ENCODE peak calls at places on chromosome 20, in six cellular contexts. W is choroid plexus epithelial cell, N is ovary, G is ascending aorta, P is transverse colon, J is astrocyte of the spinal cord. M is an unnamed sample.
A peak's percentile ranks its signal among the peaks of the same experiment; 100 is the strongest.

GRCh38 chr20:31517373-31517772 is 3.1 kb downstream of the HM13 start:
- DNase-seq in W (peak; percentile 71), N (no peak), G (no peak), P (peak; percentile 40), J (peak; percentile 47), M (peak; percentile 61)

GRCh38 chr20:12069181-12069580 is 151.5 kb downstream of the BTBD3 start:
- DNase-seq in W (no peak), N (no peak), G (no peak), P (no peak), J (no peak), M (no peak)

GRCh38 chr20:24742436-24742835 is 206.6 kb upstream of the CST7 start:
- DNase-seq in W (no peak), N (no peak), G (no peak), P (no peak), J (no peak), M (no peak)

GRCh38 chr20:41223112-41223511 is 85.8 kb downstream of the PLCG1 start:
- DNase-seq in W (peak; percentile 55), N (no peak), G (no peak), P (no peak), J (peak; percentile 35), M (no peak)

GRCh38 chr20:25308671-25309394 is 60.9 kb downstream of the PYGB start:
- DNase-seq in W (peak; percentile 93), N (peak; percentile 35), G (no peak), P (no peak), J (peak; percentile 88), M (no peak)

GRCh38 chr20:6993016-6993415 is 225.5 kb downstream of the BMP2 start:
- DNase-seq in W (peak; percentile 84), N (no peak), G (no peak), P (no peak), J (peak; percentile 32), M (peak; percentile 17)

GRCh38 chr20:24489631-24490260 is 20.3 kb downstream of the SYNDIG1 start:
- DNase-seq in W (no peak), N (no peak), G (no peak), P (no peak), J (no peak), M (no peak)

GRCh38 chr20:47950557-47951283 is 165.4 kb upstream of the SULF2 start:
- DNase-seq in W (no peak), N (no peak), G (no peak), P (no peak), J (no peak), M (no peak)

GRCh38 chr20:44056010-44056698 is 130.8 kb downstream of the JPH2 start:
- DNase-seq in W (peak; percentile 38), N (no peak), G (no peak), P (peak; percentile 42), J (no peak), M (peak; percentile 75)

GRCh38 chr20:5806457-5807263 is 56.5 kb downstream of the SHLD1 start:
- DNase-seq in W (no peak), N (no peak), G (no peak), P (no peak), J (no peak), M (no peak)

GRCh38 chr20:10111144-10111771 is 76.5 kb downstream of the ANKEF1 start:
- DNase-seq in W (no peak), N (no peak), G (no peak), P (peak; percentile 59), J (no peak), M (no peak)

GRCh38 chr20:40470313-40471260 is 218.4 kb downstream of the MAFB start:
- DNase-seq in W (peak; percentile 5), N (peak; percentile 38), G (no peak), P (no peak), J (no peak), M (no peak)

GRCh38 chr20:39660965-39661364 is 698.8 kb downstream of the DHX35 start:
- DNase-seq in W (no peak), N (no peak), G (no peak), P (no peak), J (no peak), M (no peak)

GRCh38 chr20:62407221-62407992 is at the start of gene CABLES2:
- DNase-seq in W (peak; percentile 95), N (peak; percentile 94), G (peak; percentile 87), P (peak; percentile 94), J (peak; percentile 91), M (peak; percentile 99)

GRCh38 chr20:63447345-63447744 is 25.1 kb downstream of the KCNQ2 start:
- DNase-seq in W (no peak), N (no peak), G (no peak), P (no peak), J (no peak), M (no peak)

GRCh38 chr20:53362736-53363135 is 230.9 kb downstream of the ZNF217 start:
- DNase-seq in W (no peak), N (no peak), G (no peak), P (no peak), J (no peak), M (no peak)

GRCh38 chr20:57224641-57225138 is 41.8 kb downstream of the BMP7 start:
- DNase-seq in W (no peak), N (no peak), G (no peak), P (no peak), J (no peak), M (no peak)

GRCh38 chr20:33199026-33199425 is 18.1 kb upstream of the BPIFA3 start:
- DNase-seq in W (no peak), N (no peak), G (no peak), P (no peak), J (no peak), M (no peak)

GRCh38 chr20:41178904-41179432 is 41.6 kb downstream of the PLCG1 start:
- DNase-seq in W (peak; percentile 74), N (peak; percentile 43), G (no peak), P (peak; percentile 8), J (peak; percentile 41), M (no peak)

GRCh38 chr20:37423545-37423944 is 77.6 kb downstream of the SRC start:
- DNase-seq in W (no peak), N (no peak), G (no peak), P (no peak), J (no peak), M (no peak)

DNA sequence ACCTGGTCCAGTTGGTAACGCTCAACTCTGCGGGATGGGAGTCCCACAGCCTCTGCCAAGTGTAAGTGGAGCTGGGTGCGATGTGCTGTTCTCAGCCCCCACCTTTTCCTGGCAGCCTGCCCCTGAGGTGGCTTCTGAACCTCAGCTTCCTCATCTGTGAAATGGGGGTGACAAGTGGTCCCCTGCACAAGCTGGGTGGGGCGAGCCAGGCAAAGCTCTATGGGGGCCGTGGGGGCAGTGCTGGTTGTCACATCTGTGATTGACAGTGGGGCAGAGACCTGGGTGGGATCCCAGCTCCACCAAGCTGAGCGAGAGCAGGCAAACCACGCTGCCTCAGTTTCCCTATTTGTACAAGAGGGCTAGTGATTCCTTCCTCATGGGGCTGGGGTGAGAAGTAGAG is 162.6 kb downstream of the SYCP2 start:
- DNase-seq in W (no peak), N (no peak), G (no peak), P (no peak), J (no peak), M (no peak)
- TF ChIP-seq CTCF in W (no peak), N (no peak), G (no peak), P (no peak), J (no peak), M (no peak)

GRCh38 chr20:17499041-17499440 is 32.1 kb downstream of the BFSP1 start:
- DNase-seq in W (peak; percentile 62), N (no peak), G (no peak), P (no peak), J (no peak), M (no peak)

GRCh38 chr20:17498641-17499040 is 32.5 kb downstream of the BFSP1 start:
- DNase-seq in W (no peak), N (no peak), G (no peak), P (no peak), J (no peak), M (no peak)

GRCh38 chr20:17500826-17501225 is 30.4 kb downstream of the BFSP1 start:
- DNase-seq in W (no peak), N (no peak), G (no peak), P (no peak), J (no peak), M (no peak)

GRCh38 chr20:17501701-17502100 is 29.5 kb downstream of the BFSP1 start:
- DNase-seq in W (no peak), N (no peak), G (no peak), P (no peak), J (no peak), M (no peak)

GRCh38 chr20:17500271-17500670 is 30.9 kb downstream of the BFSP1 start:
- DNase-seq in W (no peak), N (no peak), G (no peak), P (no peak), J (no peak), M (no peak)
- TF ChIP-seq CTCF in W (no peak), N (no peak), G (no peak), P (no peak), J (no peak), M (no peak)

GRCh38 chr20:22977047-22977785 is 57.9 kb upstream of the SSTR4 start:
- DNase-seq in W (no peak), N (no peak), G (no peak), P (no peak), J (no peak), M (no peak)
- TF ChIP-seq CTCF in W (no peak), N (no peak), G (no peak), P (no peak), J (no peak), M (no peak)

DNA sequence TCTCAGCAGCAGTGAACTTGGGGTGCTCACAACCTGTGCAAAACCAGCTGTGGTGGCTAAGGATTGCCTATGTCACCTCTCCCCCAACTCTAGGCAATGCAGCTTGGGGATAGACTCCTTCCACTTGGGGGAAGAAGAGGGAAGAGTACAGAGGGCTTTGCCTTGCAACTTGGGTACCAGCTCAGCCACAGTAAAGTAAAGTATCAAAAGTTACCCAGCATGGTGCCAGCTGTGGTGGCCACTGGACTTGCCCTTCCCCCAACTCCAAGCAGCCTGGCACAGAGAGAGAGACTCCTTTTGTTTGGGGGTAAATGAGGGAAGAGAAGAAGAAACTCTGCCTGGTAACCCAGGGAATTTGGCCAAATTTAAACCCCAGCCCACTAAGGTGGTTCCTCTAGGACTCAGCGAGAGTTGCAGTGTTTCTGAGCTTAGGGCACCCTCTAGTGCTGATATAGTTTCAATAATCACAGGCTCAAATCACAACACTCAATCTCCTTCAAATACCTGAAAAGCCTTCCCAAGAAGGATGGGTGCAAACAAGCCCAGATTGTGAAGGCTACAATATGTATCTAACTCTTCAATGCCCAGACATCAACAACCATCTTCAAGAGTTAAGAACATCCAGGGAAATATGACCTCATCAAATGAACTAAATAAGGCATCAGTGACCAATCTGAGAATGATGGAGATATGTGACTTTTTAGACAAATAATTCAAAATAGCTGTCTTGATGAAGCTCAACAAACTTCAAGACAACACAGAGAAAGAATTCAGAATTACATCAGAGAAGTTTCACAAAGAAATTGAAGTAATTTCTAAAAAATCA is 7.6 kb upstream of the DEFB129 start:
- DNase-seq in W (peak; percentile 41), N (no peak), G (no peak), P (no peak), J (no peak), M (peak; percentile 23)
- TF ChIP-seq CTCF in W (peak; percentile 55), N (no peak), G (no peak), P (no peak), J (peak; percentile 15), M (no peak)